ENCODE peak calls at places on chromosomes 2 and 18, in six cellular contexts. R, V, X, T, F and I are unnamed samples.
A peak's percentile ranks its signal among the peaks of the same experiment; 100 is the strongest.

GRCh38 chr2:181563101-181563692 is 93.7 kb downstream of the CERKL start:
- DNase-seq in R (peak; percentile 16), V (no peak), X (no peak), T (peak; percentile 59), F (no peak), I (no peak)

GRCh38 chr2:96135621-96136020 is 2.7 kb downstream of the ASTL start:
- DNase-seq in R (no peak), V (no peak), X (no peak), T (no peak), F (no peak), I (no peak)

GRCh38 chr2:187139469-187139868 is 290.5 kb upstream of the ZSWIM2 start:
- DNase-seq in R (no peak), V (no peak), X (no peak), T (no peak), F (no peak), I (no peak)

GRCh38 chr2:101149241-101150192 is 1.7 kb downstream of the TBC1D8 start:
- DNase-seq in R (no peak), V (no peak), X (no peak), T (peak; percentile 29), F (no peak), I (no peak)

GRCh38 chr18:21490745-21491144 is 109.8 kb downstream of the ESCO1 start:
- DNase-seq in R (no peak), V (no peak), X (no peak), T (no peak), F (no peak), I (no peak)

GRCh38 chr2:97731274-97732050 is 18.1 kb downstream of the ZAP70 start:
- DNase-seq in R (no peak), V (no peak), X (no peak), T (no peak), F (no peak), I (no peak)

GRCh38 chr2:45220227-45220626 is 211.0 kb upstream of the SIX2 start:
- DNase-seq in R (no peak), V (no peak), X (peak; percentile 6), T (no peak), F (no peak), I (no peak)

GRCh38 chr2:230885467-230886130 is 20.9 kb downstream of the ITM2C start:
- DNase-seq in R (no peak), V (no peak), X (no peak), T (peak; percentile 21), F (peak; percentile 88), I (no peak)

GRCh38 chr2:62382757-62383156 is 123.2 kb downstream of the TMEM17 start:
- DNase-seq in R (no peak), V (no peak), X (no peak), T (no peak), F (no peak), I (no peak)